ENCODE peak calls at places on chromosomes 12 and 14, in six cellular contexts. R is astrocyte, X is AG09309, W is endodermal cell, T is coronary artery, D is tibial artery. F is an unnamed sample.

GRCh38 chr12:93502802-93503623 is 35.7 kb downstream of the MRPL42 start:
- DNase-seq in D (no peak), W (peak; percentile 86), R (peak; percentile 9), X (no peak), T (no peak), F (no peak)

GRCh38 chr14:101352567-101352966 is 208.7 kb upstream of the DIO3 start:
- DNase-seq in W (no peak), X (no peak), D (peak; percentile 34), T (peak; percentile 33), R (no peak), F (no peak)

GRCh38 chr14:81516941-81517797 is 16.5 kb downstream of the SEL1L start:
- DNase-seq in D (no peak), R (peak; percentile 41), W (peak; percentile 66), X (peak; percentile 21), T (no peak), F (peak; percentile 19)

GRCh38 chr12:131076277-131076676 is 122.6 kb downstream of the ADGRD1 start:
- DNase-seq in X (no peak), D (no peak), T (peak; percentile 61), W (peak; percentile 38), R (no peak), F (no peak)

GRCh38 chr12:129486931-129487330 is 416.9 kb downstream of the TMEM132D start:
- DNase-seq in T (no peak), D (no peak), W (no peak), R (no peak), X (no peak), F (no peak)

GRCh38 chr14:44657153-44657552 is 150.1 kb upstream of the FSCB start:
- DNase-seq in W (no peak), X (no peak), T (no peak), D (no peak), R (no peak), F (no peak)

GRCh38 chr12:22406622-22407021 is 72.1 kb upstream of the ST8SIA1 start:
- DNase-seq in W (no peak), X (no peak), D (no peak), R (no peak), T (no peak), F (no peak)

GRCh38 chr14:39459795-39460478 is 27.7 kb upstream of the FBXO33 start:
- DNase-seq in D (no peak), R (no peak), X (no peak), W (no peak), T (no peak), F (no peak)

GRCh38 chr12:104990950-104991349 is 4.8 kb downstream of the NOPCHAP1 start:
- DNase-seq in R (no peak), X (no peak), D (no peak), W (no peak), T (no peak), F (no peak)

GRCh38 chr12:67803450-67804034 is 155.0 kb downstream of the DYRK2 start:
- DNase-seq in R (no peak), X (no peak), W (no peak), D (no peak), T (no peak), F (no peak)

GRCh38 chr12:123478762-123479161 is 20.8 kb downstream of the SNRNP35 start:
- DNase-seq in D (peak; percentile 94), T (peak; percentile 89), X (no peak), W (no peak), R (peak; percentile 19), F (no peak)

GRCh38 chr12:109715310-109716091 is 1.9 kb downstream of the FAM222A start:
- DNase-seq in T (no peak), D (no peak), R (no peak), W (peak; percentile 83), X (no peak), F (no peak)

GRCh38 chr12:57215668-57216013 is 953 bp upstream of the NXPH4 start:
- DNase-seq in D (no peak), X (no peak), R (no peak), W (peak; percentile 79), T (no peak), F (no peak)

GRCh38 chr12:98533723-98534251 is 18.4 kb downstream of the TMPO start:
- DNase-seq in W (no peak), D (no peak), X (peak; percentile 51), T (no peak), R (no peak), F (no peak)
- H3K4me3 ChIP-seq in W (no peak overlapping the region), D (no peak overlapping the region), X (no peak overlapping the region), T (no peak overlapping the region), R (no peak overlapping the region), F (no peak overlapping the region)

GRCh38 chr14:91835920-91836843 is 31.2 kb downstream of the TC2N start:
- DNase-seq in R (no peak), X (no peak), D (peak; percentile 94), W (peak; percentile 97), T (peak; percentile 94), F (no peak)
- H3K4me3 ChIP-seq in R (no peak overlapping the region), X (no peak overlapping the region), D (peak overlapping the region; percentile 74), W (peak overlapping the region; percentile 79), T (peak overlapping the region; percentile 80), F (peak overlapping the region; percentile 37)

GRCh38 chr14:52220924-52221802 is 46.3 kb upstream of the PTGDR start:
- DNase-seq in R (no peak), W (no peak), T (no peak), X (no peak), D (no peak), F (no peak)
- H3K4me3 ChIP-seq in R (no peak overlapping the region), W (no peak overlapping the region), T (peak overlapping the region; percentile 0), X (no peak overlapping the region), D (no peak overlapping the region), F (no peak overlapping the region)

GRCh38 chr14:77032483-77032853 is 4.0 kb upstream of the IRF2BPL start:
- DNase-seq in T (no peak), R (no peak), X (no peak), D (no peak), W (no peak), F (no peak)
- H3K4me3 ChIP-seq in T (peak overlapping the region; percentile 71), R (peak overlapping the region; percentile 62), X (peak overlapping the region; percentile 31), D (peak overlapping the region; percentile 61), W (peak overlapping the region; percentile 77), F (peak overlapping the region; percentile 14)

DNA sequence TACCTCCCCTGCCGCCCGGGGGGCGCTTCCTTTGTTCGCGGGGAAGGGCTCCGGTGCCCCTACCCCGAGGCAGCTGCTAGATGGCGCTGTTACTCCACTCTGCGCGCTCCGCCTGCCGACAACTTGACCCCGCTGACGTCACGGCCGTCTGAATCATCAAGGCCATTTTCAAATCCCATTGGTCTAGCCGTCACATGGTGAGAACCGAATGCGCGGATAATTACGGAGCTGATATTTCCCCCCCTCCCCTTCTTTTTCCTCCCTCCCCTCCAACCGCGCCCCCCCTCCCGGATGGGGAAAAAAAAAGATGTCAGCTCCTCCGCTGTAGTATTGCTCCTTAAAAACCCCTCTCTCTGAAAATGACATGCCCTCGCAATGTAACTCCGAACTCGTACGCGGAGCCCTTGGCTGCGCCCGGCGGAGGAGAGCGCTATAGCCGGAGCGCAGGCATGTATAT is at the start of gene HOXC10:
- DNase-seq in W (peak; percentile 97), X (peak; percentile 87), D (peak; percentile 97), T (no peak), R (peak; percentile 26), F (no peak)
- H3K4me3 ChIP-seq in W (no peak within 1 kb of the TSS), X (peak within 1 kb of the TSS; percentile 64), D (peak within 1 kb of the TSS; percentile 64), T (peak within 1 kb of the TSS; percentile 50), R (no peak within 1 kb of the TSS), F (peak within 1 kb of the TSS; percentile 60)

GRCh38 chr12:97277030-97277429 is 185.6 kb upstream of the RMST start:
- DNase-seq in R (no peak), D (no peak), X (no peak), T (no peak), W (no peak), F (no peak)

GRCh38 chr12:97276198-97276580 is 186.4 kb upstream of the RMST start:
- DNase-seq in D (no peak), W (peak; percentile 84), T (no peak), R (no peak), X (no peak), F (no peak)

GRCh38 chr12:97272471-97272870 is 190.1 kb upstream of the RMST start:
- DNase-seq in T (no peak), X (no peak), W (no peak), D (no peak), R (no peak), F (no peak)

GRCh38 chr12:97275261-97276197 is 187.1 kb upstream of the RMST start:
- DNase-seq in D (peak; percentile 60), T (no peak), W (peak; percentile 57), R (no peak), X (no peak), F (no peak)

GRCh38 chr12:97276621-97277020 is 186.0 kb upstream of the RMST start:
- DNase-seq in D (no peak), X (no peak), T (no peak), W (no peak), R (no peak), F (no peak)
- H3K4me3 ChIP-seq in D (no peak overlapping the region), X (no peak overlapping the region), T (no peak overlapping the region), W (no peak overlapping the region), R (no peak overlapping the region), F (no peak overlapping the region)